ENCODE peak calls at places on chromosomes 4 and X, in eight cellular contexts. One of them, this sample, is unnamed. For H3K27me3, the result is how much of the 10 kb centered on the place peaks cover.

GRCh38 chr4:179634862-179635261 is 2192.6 kb upstream of the AGA start:
- DNase-seq in spleen: no peak
- DNase-seq in body of pancreas: no peak
- DNase-seq in stomach: no peak
- DNase-seq in tibial artery: no peak
- DNase-seq in GM23338: no peak
- DNase-seq in right atrium auricular region: no peak
- DNase-seq in MM.1S: peak
- DNase-seq in this sample: no peak

GRCh38 chr4:147492761-147493160 is 11.9 kb downstream of the EDNRA start:
- DNase-seq in MM.1S: no peak
- DNase-seq in stomach: no peak
- DNase-seq in tibial artery: peak
- DNase-seq in body of pancreas: no peak
- DNase-seq in spleen: no peak
- DNase-seq in GM23338: no peak
- DNase-seq in right atrium auricular region: no peak
- DNase-seq in this sample: no peak

GRCh38 chr4:175325230-175325629 is 407.1 kb downstream of the ADAM29 start:
- DNase-seq in MM.1S: no peak
- DNase-seq in right atrium auricular region: no peak
- DNase-seq in spleen: no peak
- DNase-seq in tibial artery: no peak
- DNase-seq in stomach: no peak
- DNase-seq in GM23338: no peak
- DNase-seq in body of pancreas: no peak
- DNase-seq in this sample: no peak

GRCh38 chr4:47852121-47852520 is 14.3 kb upstream of the CORIN start:
- DNase-seq in stomach: no peak
- DNase-seq in body of pancreas: no peak
- DNase-seq in GM23338: no peak
- DNase-seq in spleen: no peak
- DNase-seq in right atrium auricular region: no peak
- DNase-seq in MM.1S: no peak
- DNase-seq in tibial artery: no peak
- DNase-seq in this sample: no peak

GRCh38 chrX:101925733-101926132 is 6.1 kb downstream of the ZMAT1 start:
- DNase-seq in tibial artery: no peak
- DNase-seq in right atrium auricular region: no peak
- DNase-seq in spleen: no peak
- DNase-seq in body of pancreas: no peak
- DNase-seq in GM23338: no peak
- DNase-seq in MM.1S: no peak
- DNase-seq in stomach: no peak
- DNase-seq in this sample: no peak

GRCh38 chr4:69800599-69800998 is 40.2 kb upstream of the SULT1B1 start:
- DNase-seq in right atrium auricular region: no peak
- DNase-seq in stomach: no peak
- DNase-seq in MM.1S: no peak
- DNase-seq in GM23338: no peak
- DNase-seq in tibial artery: no peak
- DNase-seq in body of pancreas: no peak
- DNase-seq in spleen: no peak
- DNase-seq in this sample: no peak

GRCh38 chr4:34516524-34516923 is 1727.8 kb downstream of the ARAP2 start:
- DNase-seq in spleen: no peak
- DNase-seq in body of pancreas: no peak
- DNase-seq in tibial artery: no peak
- DNase-seq in GM23338: no peak
- DNase-seq in MM.1S: no peak
- DNase-seq in right atrium auricular region: no peak
- DNase-seq in stomach: no peak
- DNase-seq in this sample: no peak

GRCh38 chrX:1673337-1673736 is 58.5 kb downstream of the ASMT start:
- DNase-seq in tibial artery: no peak
- DNase-seq in GM23338: peak
- DNase-seq in body of pancreas: peak
- DNase-seq in MM.1S: peak
- DNase-seq in stomach: no peak
- DNase-seq in right atrium auricular region: no peak
- DNase-seq in spleen: peak
- DNase-seq in this sample: no peak

GRCh38 chr4:78971326-78971725 is 32.1 kb upstream of the PAQR3 start:
- DNase-seq in right atrium auricular region: no peak
- DNase-seq in body of pancreas: no peak
- DNase-seq in MM.1S: no peak
- DNase-seq in stomach: no peak
- DNase-seq in GM23338: no peak
- DNase-seq in tibial artery: peak
- DNase-seq in spleen: no peak
- DNase-seq in this sample: no peak

GRCh38 chr4:14695411-14695810 is 306.9 kb upstream of the CPEB2 start:
- DNase-seq in body of pancreas: no peak
- DNase-seq in MM.1S: no peak
- DNase-seq in GM23338: no peak
- DNase-seq in spleen: no peak
- DNase-seq in right atrium auricular region: no peak
- DNase-seq in tibial artery: no peak
- DNase-seq in stomach: no peak
- DNase-seq in this sample: no peak

GRCh38 chrX:56564182-56564885 is 907 bp downstream of the UBQLN2 start:
- DNase-seq in right atrium auricular region: no peak
- DNase-seq in spleen: peak
- DNase-seq in GM23338: peak
- DNase-seq in stomach: no peak
- DNase-seq in MM.1S: peak
- DNase-seq in tibial artery: no peak
- DNase-seq in body of pancreas: peak
- DNase-seq in this sample: peak

GRCh38 chrX:48648299-48648698 is 35.3 kb upstream of the WAS start:
- DNase-seq in spleen: peak
- DNase-seq in stomach: peak
- DNase-seq in right atrium auricular region: peak
- DNase-seq in MM.1S: peak
- DNase-seq in tibial artery: peak
- DNase-seq in body of pancreas: peak
- DNase-seq in GM23338: peak
- DNase-seq in this sample: peak

GRCh38 chrX:86148024-86148511 is at the start of gene DACH2:
- DNase-seq in GM23338: peak
- DNase-seq in spleen: peak
- DNase-seq in tibial artery: peak
- DNase-seq in stomach: peak
- DNase-seq in MM.1S: peak
- DNase-seq in body of pancreas: peak
- DNase-seq in right atrium auricular region: peak
- DNase-seq in this sample: peak

GRCh38 chrX:86154586-86154985 is 6.3 kb downstream of the DACH2 start:
- DNase-seq in stomach: no peak
- DNase-seq in GM23338: no peak
- DNase-seq in spleen: no peak
- DNase-seq in tibial artery: no peak
- DNase-seq in body of pancreas: no peak
- DNase-seq in MM.1S: no peak
- DNase-seq in right atrium auricular region: no peak
- DNase-seq in this sample: no peak

GRCh38 chrX:86148594-86148993 is 343 bp downstream of the DACH2 start:
- DNase-seq in stomach: no peak
- DNase-seq in MM.1S: no peak
- DNase-seq in body of pancreas: no peak
- DNase-seq in GM23338: peak
- DNase-seq in tibial artery: no peak
- DNase-seq in spleen: peak
- DNase-seq in right atrium auricular region: no peak
- DNase-seq in this sample: no peak

GRCh38 chrX:86146102-86146501 is 2.1 kb upstream of the DACH2 start:
- DNase-seq in GM23338: no peak
- DNase-seq in tibial artery: no peak
- DNase-seq in right atrium auricular region: no peak
- DNase-seq in spleen: no peak
- DNase-seq in MM.1S: no peak
- DNase-seq in body of pancreas: no peak
- DNase-seq in stomach: no peak
- DNase-seq in this sample: no peak

DNA sequence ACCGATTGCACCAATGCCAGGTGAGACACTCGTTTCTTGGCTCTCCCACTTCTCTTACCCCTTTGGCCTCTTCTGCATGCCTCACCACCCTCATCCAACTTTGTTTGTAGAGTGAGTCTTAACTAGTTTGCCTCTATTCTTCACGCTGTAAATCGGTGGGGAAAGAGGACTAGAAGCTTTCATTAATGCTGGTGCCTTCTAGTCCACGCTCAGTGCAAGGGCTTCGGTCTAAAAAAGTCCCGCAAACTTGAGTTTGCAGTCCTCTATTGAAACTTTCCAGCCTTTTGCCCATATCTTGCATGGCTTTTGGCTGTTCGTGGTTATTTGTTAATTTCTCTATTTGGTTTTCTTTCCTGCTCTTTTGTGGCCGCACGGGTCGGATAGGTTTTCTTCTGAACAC is 838 bp downstream of the DACH2 start:
- DNase-seq in spleen: no peak
- DNase-seq in stomach: no peak
- DNase-seq in MM.1S: no peak
- DNase-seq in right atrium auricular region: no peak
- DNase-seq in tibial artery: no peak
- DNase-seq in GM23338: no peak
- DNase-seq in body of pancreas: no peak
- DNase-seq in this sample: no peak
- H3K4me3 ChIP-seq in spleen: peak
- H3K4me3 ChIP-seq in stomach: peak
- H3K4me3 ChIP-seq in MM.1S: peak
- H3K4me3 ChIP-seq in right atrium auricular region: no peak
- H3K4me3 ChIP-seq in tibial artery: peak
- H3K4me3 ChIP-seq in GM23338: peak
- H3K4me3 ChIP-seq in body of pancreas: no peak
- H3K4me3 ChIP-seq in this sample: no peak

GRCh38 chrX:142854970-142855369 is 170.8 kb upstream of the SPANXN4 start:
- DNase-seq in tibial artery: no peak
- DNase-seq in right atrium auricular region: no peak
- DNase-seq in MM.1S: no peak
- DNase-seq in spleen: no peak
- DNase-seq in body of pancreas: no peak
- DNase-seq in GM23338: no peak
- DNase-seq in stomach: no peak
- DNase-seq in this sample: no peak

DNA sequence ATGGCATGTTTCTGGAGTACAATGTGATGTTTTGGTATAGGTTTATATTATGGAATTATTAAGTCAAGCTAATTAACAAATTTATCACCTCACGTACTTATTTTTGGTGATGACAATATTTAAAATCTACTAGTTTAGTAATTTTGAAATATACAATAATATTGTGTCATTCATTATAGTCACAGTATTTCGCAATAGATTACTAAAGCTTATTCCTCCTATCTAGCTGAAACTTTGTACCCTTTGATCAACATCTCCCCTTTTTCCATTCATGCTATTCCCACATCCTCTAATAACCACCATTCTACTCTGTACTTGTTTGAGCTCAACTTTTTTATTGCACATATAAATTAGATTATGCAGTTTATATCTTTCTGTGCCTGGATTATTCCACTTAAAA is 164.8 kb upstream of the SPANXN4 start:
- DNase-seq in tibial artery: no peak
- DNase-seq in GM23338: no peak
- DNase-seq in body of pancreas: no peak
- DNase-seq in MM.1S: no peak
- DNase-seq in spleen: no peak
- DNase-seq in right atrium auricular region: no peak
- DNase-seq in stomach: no peak
- DNase-seq in this sample: no peak
- TF ChIP-seq CTCF in tibial artery: no peak
- TF ChIP-seq CTCF in GM23338: no peak
- TF ChIP-seq CTCF in body of pancreas: no peak
- TF ChIP-seq CTCF in MM.1S: no peak
- TF ChIP-seq CTCF in spleen: no peak
- TF ChIP-seq CTCF in right atrium auricular region: no peak
- TF ChIP-seq CTCF in stomach: no peak
- TF ChIP-seq CTCF in this sample: no peak

DNA sequence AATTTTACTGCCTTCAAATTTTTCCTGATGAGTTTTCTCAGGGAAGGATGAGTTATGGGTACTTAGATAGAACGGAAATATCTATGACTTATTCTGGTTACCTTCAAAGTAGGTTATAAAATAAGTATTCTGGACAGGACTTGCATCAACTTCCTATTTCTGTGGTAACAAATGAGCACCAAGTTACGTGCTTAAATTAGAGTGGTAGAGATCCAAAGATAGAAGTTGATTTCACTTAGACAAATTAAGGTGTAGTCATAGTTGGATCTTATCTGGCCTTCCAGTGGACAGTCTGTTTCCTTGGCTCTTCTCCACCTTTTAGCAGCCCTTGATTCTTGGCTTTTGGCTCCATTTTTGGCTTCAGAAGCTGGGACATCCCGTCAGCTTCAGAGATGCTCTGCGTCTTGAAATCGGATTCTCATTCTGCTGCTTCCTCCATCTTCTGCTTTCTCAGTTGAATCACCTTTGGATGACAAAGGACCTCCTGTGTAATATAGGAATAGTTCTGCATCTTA is 109.9 kb downstream of the ZNF518B start:
- DNase-seq in tibial artery: no peak
- DNase-seq in GM23338: no peak
- DNase-seq in MM.1S: no peak
- DNase-seq in body of pancreas: no peak
- DNase-seq in right atrium auricular region: no peak
- DNase-seq in stomach: no peak
- DNase-seq in spleen: no peak
- DNase-seq in this sample: no peak
- H3K27me3 ChIP-seq in tibial artery: under half
- H3K27me3 ChIP-seq in GM23338: under half
- H3K27me3 ChIP-seq in MM.1S: under half
- H3K27me3 ChIP-seq in body of pancreas: under half
- H3K27me3 ChIP-seq in right atrium auricular region: under half
- H3K27me3 ChIP-seq in stomach: under half
- H3K27me3 ChIP-seq in spleen: under half
- H3K27me3 ChIP-seq in this sample: under half

GRCh38 chr4:6258026-6258360 is 11.7 kb upstream of the WFS1 start:
- DNase-seq in tibial artery: no peak
- DNase-seq in body of pancreas: no peak
- DNase-seq in MM.1S: no peak
- DNase-seq in stomach: no peak
- DNase-seq in right atrium auricular region: no peak
- DNase-seq in spleen: peak
- DNase-seq in GM23338: no peak
- DNase-seq in this sample: no peak

GRCh38 chr4:6257243-6258025 is 12.2 kb upstream of the WFS1 start:
- DNase-seq in body of pancreas: no peak
- DNase-seq in GM23338: peak
- DNase-seq in spleen: peak
- DNase-seq in tibial artery: no peak
- DNase-seq in stomach: no peak
- DNase-seq in MM.1S: no peak
- DNase-seq in right atrium auricular region: no peak
- DNase-seq in this sample: no peak

GRCh38 chr4:6262176-6262575 is 7.5 kb upstream of the WFS1 start:
- DNase-seq in right atrium auricular region: no peak
- DNase-seq in tibial artery: no peak
- DNase-seq in GM23338: no peak
- DNase-seq in spleen: peak
- DNase-seq in stomach: no peak
- DNase-seq in MM.1S: no peak
- DNase-seq in body of pancreas: no peak
- DNase-seq in this sample: no peak

GRCh38 chr4:6258741-6259140 is 10.9 kb upstream of the WFS1 start:
- DNase-seq in body of pancreas: no peak
- DNase-seq in right atrium auricular region: no peak
- DNase-seq in MM.1S: no peak
- DNase-seq in spleen: no peak
- DNase-seq in stomach: no peak
- DNase-seq in GM23338: no peak
- DNase-seq in tibial artery: no peak
- DNase-seq in this sample: no peak

GRCh38 chr4:6259886-6260285 is 9.8 kb upstream of the WFS1 start:
- DNase-seq in MM.1S: no peak
- DNase-seq in right atrium auricular region: no peak
- DNase-seq in stomach: no peak
- DNase-seq in tibial artery: no peak
- DNase-seq in body of pancreas: no peak
- DNase-seq in GM23338: no peak
- DNase-seq in spleen: peak
- DNase-seq in this sample: no peak
- H3K4me3 ChIP-seq in MM.1S: no peak
- H3K4me3 ChIP-seq in right atrium auricular region: no peak
- H3K4me3 ChIP-seq in stomach: no peak
- H3K4me3 ChIP-seq in tibial artery: no peak
- H3K4me3 ChIP-seq in body of pancreas: no peak
- H3K4me3 ChIP-seq in GM23338: no peak
- H3K4me3 ChIP-seq in spleen: no peak
- H3K4me3 ChIP-seq in this sample: no peak